ENCODE peak calls at places on chromosome 4, in four cellular contexts. J is AG10803, R is H4, A is Panc1. G is an unnamed sample.

GRCh38 chr4:133316874-133317273 is 167.8 kb downstream of the PCDH10 start:
- DNase-seq in J (no peak), R (no peak), A (no peak), G (peak)

GRCh38 chr4:25178838-25179261 is 18.6 kb upstream of the SEPSECS start:
- DNase-seq in J (no peak), R (no peak), A (no peak), G (no peak)

GRCh38 chr4:17494258-17494657 is 17.6 kb downstream of the QDPR start:
- DNase-seq in J (peak), R (peak), A (peak), G (peak)

GRCh38 chr4:74190919-74191397 is 33.0 kb downstream of the MTHFD2L start:
- DNase-seq in J (no peak), R (no peak), A (no peak), G (no peak)

GRCh38 chr4:113952452-113953029 is 26.9 kb downstream of the ARSJ start:
- DNase-seq in J (peak), R (peak), A (no peak), G (peak)

GRCh38 chr4:140188975-140189374 is 35.0 kb upstream of the MAML3 start:
- DNase-seq in J (peak), R (no peak), A (no peak), G (no peak)

GRCh38 chr4:64230709-64231310 is 178.4 kb downstream of the TECRL start:
- DNase-seq in J (peak), R (no peak), A (no peak), G (peak)

GRCh38 chr4:82801910-82802521 is 3.4 kb upstream of the SCD5 start:
- DNase-seq in J (peak), R (no peak), A (no peak), G (no peak)

GRCh38 chr4:65296246-65296645 is 374.0 kb downstream of the EPHA5 start:
- DNase-seq in J (no peak), R (no peak), A (no peak), G (no peak)

GRCh38 chr4:133152330-133152791 is 3.3 kb downstream of the PCDH10 start:
- DNase-seq in J (no peak), R (peak), A (no peak), G (no peak)

GRCh38 chr4:183262776-183263100 is 57.3 kb downstream of the CLDN22 start:
- DNase-seq in J (no peak), R (no peak), A (no peak), G (no peak)

G was measured in COLO829.